ENCODE peak calls at places on chromosomes 4 and X, in six cellular contexts. Z is activated T-helper 1 cell treated with Interleukin-2 at 50 U/mL for 16 hours, Q is D341Med, V is hepatic stellate cell, N is AG10803, F is omental fat pad. E is an unnamed sample.

GRCh38 chrX:140431521-140431920 is 73.3 kb downstream of the SOX3 start:
- DNase-seq in Z (no peak), Q (no peak), V (no peak), N (peak), F (no peak), E (no peak)

GRCh38 chr4:13918110-13918509 is 290.6 kb upstream of the BOD1L1 start:
- DNase-seq in Z (no peak), Q (no peak), V (peak), N (peak), F (no peak), E (no peak)

GRCh38 chr4:8779371-8779988 is 92.2 kb downstream of the HMX1 start:
- DNase-seq in Z (no peak), Q (no peak), V (no peak), N (no peak), F (no peak), E (no peak)

GRCh38 chr4:14771504-14772175 is 230.6 kb upstream of the CPEB2 start:
- DNase-seq in Z (no peak), Q (no peak), V (no peak), N (no peak), F (no peak), E (no peak)

GRCh38 chr4:130901321-130901720 is 1805.4 kb downstream of the C4orf33 start:
- DNase-seq in Z (no peak), Q (no peak), V (no peak), N (no peak), F (no peak), E (no peak)

GRCh38 chr4:52877006-52877405 is 14.9 kb downstream of the RASL11B start:
- DNase-seq in Z (no peak), Q (no peak), V (no peak), N (no peak), F (no peak), E (no peak)

GRCh38 chrX:71652405-71652804 is 14.9 kb upstream of the LOC101059915 start:
- DNase-seq in Z (no peak), Q (peak), V (peak), N (peak), F (no peak), E (no peak)

GRCh38 chr4:1255151-1255550 is 6.2 kb upstream of the CTBP1 start:
- DNase-seq in Z (no peak), Q (no peak), V (no peak), N (peak), F (no peak), E (no peak)

GRCh38 chrX:132401935-132402334 is 86.9 kb downstream of the MBNL3 start:
- DNase-seq in Z (no peak), Q (no peak), V (no peak), N (peak), F (no peak), E (no peak)